ENCODE peak calls at places on chromosomes 5 and 9, in five cellular contexts. A is NT2/D1, R is H1, U is GM12878, V is HepG2. G is an unnamed sample.

GRCh38 chr9:93299418-93300174 is 115.7 kb downstream of the WNK2 start:
- DNase-seq in R (no peak), A (no peak), V (peak; percentile 93), U (no peak), G (peak; percentile 3)

GRCh38 chr9:131334568-131335105 is 45.1 kb downstream of the PLPP7 start:
- DNase-seq in A (no peak), U (no peak), R (no peak), V (no peak), G (no peak)

GRCh38 chr9:123423036-123423640 is 67.1 kb downstream of the CRB2 start:
- DNase-seq in R (no peak), U (no peak), V (no peak), A (no peak), G (no peak)

GRCh38 chr9:16197578-16198370 is 644.9 kb downstream of the CCDC171 start:
- DNase-seq in U (no peak), V (no peak), R (no peak), A (no peak), G (no peak)

GRCh38 chr5:1103093-1103492 is 8.8 kb downstream of the SLC12A7 start:
- DNase-seq in V (no peak), U (no peak), R (no peak), A (no peak), G (no peak)

GRCh38 chr9:134313470-134313869 is 12.8 kb upstream of the RXRA start:
- DNase-seq in V (no peak), A (no peak), R (no peak), U (no peak), G (no peak)

GRCh38 chr5:135242496-135243193 is 156.4 kb downstream of the MACROH2A1 start:
- DNase-seq in A (no peak), R (no peak), U (no peak), V (no peak), G (no peak)

GRCh38 chr9:83459830-83460229 is 78.4 kb downstream of the FRMD3 start:
- DNase-seq in V (no peak), A (no peak), R (no peak), U (no peak), G (no peak)

GRCh38 chr5:5671823-5672222 is 249.3 kb downstream of the ICE1 start:
- DNase-seq in U (no peak), V (no peak), A (no peak), R (no peak), G (no peak)

GRCh38 chr9:118586978-118587377 is 782.3 kb downstream of the BRINP1 start:
- DNase-seq in V (no peak), U (no peak), R (no peak), A (no peak), G (no peak)

GRCh38 chr5:90709323-90710148 is 150.9 kb downstream of the ADGRV1 start:
- DNase-seq in R (no peak), A (no peak), V (peak; percentile 27), U (no peak), G (peak; percentile 54)

GRCh38 chr5:151901611-151902010 is 23.0 kb downstream of the GLRA1 start:
- DNase-seq in R (no peak), A (no peak), U (no peak), V (no peak), G (no peak)

GRCh38 chr9:104743377-104743985 is 4.0 kb upstream of the NIPSNAP3A start:
- DNase-seq in R (no peak), U (peak; percentile 58), A (peak; percentile 18), V (peak; percentile 68), G (peak; percentile 45)

GRCh38 chr5:132323202-132323601 is 29.0 kb downstream of the SLC22A4 start:
- DNase-seq in A (no peak), R (no peak), V (no peak), U (no peak), G (no peak)

GRCh38 chr5:100550531-100551036 is 15.4 kb downstream of the FAM174A start:
- DNase-seq in R (no peak), U (peak; percentile 72), A (no peak), V (no peak), G (no peak)

GRCh38 chr9:16180546-16180945 is 627.7 kb downstream of the CCDC171 start:
- DNase-seq in R (no peak), U (no peak), V (no peak), A (no peak), G (no peak)

GRCh38 chr5:11363779-11364178 is 540.5 kb downstream of the CTNND2 start:
- DNase-seq in V (no peak), R (no peak), U (no peak), A (no peak), G (no peak)

GRCh38 chr5:159002201-159002600 is 97.5 kb downstream of the EBF1 start:
- DNase-seq in R (no peak), U (no peak), V (no peak), A (no peak), G (no peak)

GRCh38 chr9:128026255-128027165 is 40.6 kb downstream of the NAIF1 start:
- DNase-seq in U (peak; percentile 86), R (no peak), A (no peak), V (no peak), G (no peak)

GRCh38 chr5:134427540-134428041 is 15.9 kb upstream of the CDKN2AIPNL start:
- DNase-seq in A (peak; percentile 87), R (peak; percentile 57), V (no peak), U (no peak), G (no peak)

GRCh38 chr9:16207161-16207560 is 654.3 kb downstream of the CCDC171 start:
- DNase-seq in V (no peak), R (no peak), A (no peak), U (no peak), G (no peak)

DNA sequence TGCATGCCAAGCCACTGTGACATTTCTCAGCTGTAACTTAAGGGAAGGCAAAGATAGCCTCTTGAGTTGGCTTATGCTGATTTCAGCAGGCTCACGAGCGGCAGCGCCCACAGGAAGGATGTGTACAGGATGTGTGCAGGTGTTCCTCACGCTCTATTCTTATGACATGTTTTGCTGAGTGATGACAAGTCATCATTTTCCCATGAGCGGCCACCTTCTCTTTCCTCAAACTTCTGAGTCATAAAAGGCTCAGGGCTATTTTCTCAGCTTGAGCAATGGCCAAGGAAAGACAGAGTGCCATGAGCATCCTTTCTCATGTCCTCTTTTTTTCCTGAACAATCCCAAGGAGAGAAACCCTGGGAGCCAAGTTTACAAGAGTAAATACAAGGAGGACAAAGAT is 365.9 kb downstream of the PLK2 start:
- DNase-seq in U (peak; percentile 3), R (no peak), V (no peak), A (no peak), G (no peak)
- TF ChIP-seq SUZ12 in U (no peak), R (no peak), V (no peak), A (no peak), G (no peak)

GRCh38 chr5:103668281-103668680 is 105.7 kb upstream of the NUDT12 start:
- DNase-seq in R (no peak), A (no peak), V (no peak), U (no peak), G (no peak)
- TF ChIP-seq SUZ12 in R (no peak), A (no peak), V (no peak), U (no peak), G (no peak)

GRCh38 chr9:110206388-110206787 is 1.6 kb downstream of the C9orf152 start:
- DNase-seq in V (no peak), R (no peak), U (no peak), A (no peak), G (no peak)

GRCh38 chr9:110202232-110202631 is 5.7 kb downstream of the C9orf152 start:
- DNase-seq in V (no peak), U (no peak), A (no peak), R (no peak), G (no peak)

GRCh38 chr9:110208031-110208430 is at the start of gene C9orf152:
- DNase-seq in R (no peak), A (no peak), U (no peak), V (no peak), G (no peak)

DNA sequence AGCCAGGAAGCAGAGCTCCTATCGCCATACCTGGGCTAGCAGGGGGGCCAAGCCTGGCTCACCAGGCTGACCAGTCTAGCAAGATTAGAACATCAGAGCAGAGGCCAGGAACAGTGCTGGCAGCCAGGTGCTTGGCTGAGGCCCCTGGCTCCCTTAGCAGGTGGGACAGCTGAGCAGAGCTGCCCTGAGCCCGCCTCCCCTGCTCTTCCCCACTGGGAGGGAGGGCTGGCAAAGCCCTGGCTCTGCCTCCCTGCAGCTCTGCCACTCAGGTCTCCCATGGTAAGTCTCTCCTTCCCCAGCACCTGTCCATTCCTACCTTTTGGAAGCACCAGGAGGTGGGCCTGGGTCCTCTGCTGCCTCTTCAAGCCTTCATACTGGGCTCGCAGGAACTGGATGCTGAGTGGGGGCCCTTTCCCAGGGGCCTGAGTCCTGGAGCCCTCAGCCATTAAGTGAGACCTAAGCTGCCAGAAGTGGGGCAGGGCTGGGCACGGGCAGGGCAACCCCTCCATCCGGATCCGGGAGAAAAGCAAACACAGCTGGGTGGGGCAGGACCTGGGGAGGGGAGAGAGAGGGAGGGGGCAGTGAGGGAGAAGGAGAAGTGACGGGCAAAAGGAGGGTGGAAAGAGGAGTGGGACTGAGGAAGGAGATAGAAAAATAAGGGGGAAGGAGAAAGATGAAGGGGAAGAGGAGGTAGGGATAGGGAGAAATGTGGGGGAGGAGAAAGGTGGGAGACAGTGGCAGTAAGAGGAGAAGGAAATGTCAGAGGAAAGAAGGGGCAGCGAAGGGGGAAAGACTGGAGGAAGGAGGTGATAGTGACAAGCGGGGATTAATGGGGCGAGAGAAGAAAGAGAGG is 662 bp downstream of the C9orf152 start:
- DNase-seq in U (no peak), A (no peak), V (no peak), R (no peak), G (no peak)
- TF ChIP-seq SUZ12 in U (no peak), A (no peak), V (no peak), R (no peak), G (no peak)

GRCh38 chr9:78397045-78397843 is 100.3 kb downstream of the PSAT1 start:
- DNase-seq in U (no peak), R (no peak), A (no peak), V (no peak), G (peak; percentile 7)
- TF ChIP-seq SUZ12 in U (no peak), R (no peak), A (no peak), V (no peak), G (no peak)

GRCh38 chr5:111242606-111243005 is 18.4 kb downstream of the CAMK4 start:
- DNase-seq in U (no peak), A (no peak), R (no peak), V (no peak), G (no peak)
- TF ChIP-seq SUZ12 in U (no peak), A (no peak), R (no peak), V (no peak), G (no peak)

GRCh38 chr9:74517188-74517587 is 20.1 kb downstream of the RORB start:
- DNase-seq in R (no peak), V (no peak), U (no peak), A (no peak), G (no peak)
- TF ChIP-seq SUZ12 in R (no peak), V (no peak), U (no peak), A (no peak), G (no peak)

GRCh38 chr9:114908796-114909448 is 21.5 kb downstream of the TNFSF8 start:
- DNase-seq in U (no peak), R (no peak), A (no peak), V (no peak), G (no peak)
- TF ChIP-seq SUZ12 in U (no peak), R (no peak), A (no peak), V (no peak), G (no peak)